ENCODE peak calls at places on chromosomes 13 and 19, in nine cellular contexts. K, D, A, S, Y, N, X, R and T are unnamed samples. For H3K36me3, the result is how much of the 10 kb centered on the place peaks cover.

GRCh38 chr13:101611491-101612475 is 159.3 kb downstream of the ITGBL1 start:
- DNase-seq in K (no peak), D (no peak), A (no peak), S (no peak), Y (no peak), N (no peak), X (no peak), R (no peak), T (no peak)

GRCh38 chr19:35136231-35136630 is 1.4 kb upstream of the LGI4 start:
- DNase-seq in K (no peak), D (no peak), A (no peak), S (no peak), Y (no peak), N (no peak), X (no peak), R (no peak), T (no peak)

GRCh38 chr13:94176576-94176975 is 302.9 kb downstream of the DCT start:
- DNase-seq in K (no peak), D (no peak), A (no peak), S (no peak), Y (no peak), N (no peak), X (no peak), R (no peak), T (no peak)

GRCh38 chr13:69243366-69243765 is 864.3 kb upstream of the ATXN8OS start:
- DNase-seq in K (no peak), D (no peak), A (no peak), S (no peak), Y (no peak), N (no peak), X (no peak), R (no peak), T (no peak)

GRCh38 chr19:10796653-10797052 is 39.4 kb downstream of the TMED1 start:
- DNase-seq in K (no peak), D (no peak), A (no peak), S (no peak), Y (peak), N (no peak), X (peak), R (no peak), T (no peak)

GRCh38 chr13:74886496-74886895 is 595.5 kb downstream of the TBC1D4 start:
- DNase-seq in K (no peak), D (no peak), A (no peak), S (no peak), Y (no peak), N (no peak), X (no peak), R (no peak), T (no peak)

GRCh38 chr19:5534787-5535586 is 32.8 kb downstream of the TINCR start:
- DNase-seq in K (peak), D (no peak), A (no peak), S (no peak), Y (no peak), N (no peak), X (peak), R (no peak), T (no peak)

GRCh38 chr13:51981355-51981754 is 29.9 kb downstream of the ATP7B start:
- DNase-seq in K (no peak), D (no peak), A (no peak), S (no peak), Y (no peak), N (no peak), X (peak), R (no peak), T (no peak)

GRCh38 chr13:110559429-110559943 is 2.0 kb downstream of the RAB20 start:
- DNase-seq in K (no peak), D (no peak), A (peak), S (peak), Y (peak), N (peak), X (no peak), R (no peak), T (peak)

GRCh38 chr13:87676254-87677042 is 5.3 kb downstream of the SLITRK5 start:
- DNase-seq in K (no peak), D (no peak), A (no peak), S (no peak), Y (peak), N (no peak), X (peak), R (no peak), T (no peak)

GRCh38 chr19:29143183-29143582 is 69.8 kb downstream of the UQCRFS1 start:
- DNase-seq in K (no peak), D (no peak), A (no peak), S (no peak), Y (no peak), N (no peak), X (no peak), R (no peak), T (no peak)

GRCh38 chr13:112606125-112607001 is 18.4 kb upstream of the TUBGCP3 start:
- DNase-seq in K (peak), D (no peak), A (peak), S (peak), Y (peak), N (peak), X (peak), R (peak), T (peak)

GRCh38 chr19:58571575-58571947 is 1.6 kb downstream of the MZF1 start:
- DNase-seq in K (no peak), D (no peak), A (peak), S (peak), Y (no peak), N (peak), X (no peak), R (no peak), T (no peak)

GRCh38 chr13:103104340-103104739 is 38.1 kb upstream of the SLC10A2 start:
- DNase-seq in K (no peak), D (no peak), A (no peak), S (no peak), Y (no peak), N (no peak), X (peak), R (no peak), T (no peak)

GRCh38 chr13:30928971-30929370 is 3.5 kb upstream of the TEX26 start:
- DNase-seq in K (no peak), D (no peak), A (no peak), S (no peak), Y (no peak), N (no peak), X (no peak), R (no peak), T (no peak)

GRCh38 chr13:37615271-37615670 is 16.7 kb upstream of the POSTN start:
- DNase-seq in K (no peak), D (no peak), A (no peak), S (no peak), Y (no peak), N (no peak), X (no peak), R (no peak), T (no peak)

GRCh38 chr13:60061737-60062136 is 102.0 kb downstream of the DIAPH3 start:
- DNase-seq in K (no peak), D (no peak), A (no peak), S (no peak), Y (no peak), N (no peak), X (peak), R (no peak), T (no peak)

GRCh38 chr19:14722127-14722526 is 32.3 kb downstream of the ZNF333 start:
- DNase-seq in K (no peak), D (no peak), A (no peak), S (no peak), Y (no peak), N (no peak), X (no peak), R (no peak), T (no peak)

GRCh38 chr13:87893982-87894527 is 222.9 kb downstream of the SLITRK5 start:
- DNase-seq in K (no peak), D (no peak), A (no peak), S (no peak), Y (no peak), N (no peak), X (no peak), R (no peak), T (no peak)

GRCh38 chr13:112990783-112991182 is 21.8 kb downstream of the MCF2L start:
- DNase-seq in K (no peak), D (no peak), A (peak), S (no peak), Y (peak), N (no peak), X (peak), R (no peak), T (peak)

GRCh38 chr13:53460776-53461175 is 432.2 kb downstream of the OLFM4 start:
- DNase-seq in K (no peak), D (no peak), A (no peak), S (no peak), Y (no peak), N (no peak), X (no peak), R (no peak), T (no peak)

GRCh38 chr19:2791876-2792275 is 6.6 kb downstream of the THOP1 start:
- DNase-seq in K (no peak), D (no peak), A (no peak), S (no peak), Y (no peak), N (no peak), X (no peak), R (no peak), T (no peak)

GRCh38 chr19:2791440-2791839 is 6.1 kb downstream of the THOP1 start:
- DNase-seq in K (no peak), D (no peak), A (no peak), S (no peak), Y (no peak), N (no peak), X (peak), R (no peak), T (no peak)

GRCh38 chr19:2795827-2796658 is 10.7 kb downstream of the THOP1 start:
- DNase-seq in K (no peak), D (no peak), A (no peak), S (no peak), Y (no peak), N (no peak), X (no peak), R (no peak), T (no peak)

GRCh38 chr19:2793126-2793525 is 7.8 kb downstream of the THOP1 start:
- DNase-seq in K (no peak), D (no peak), A (no peak), S (no peak), Y (no peak), N (no peak), X (no peak), R (no peak), T (no peak)

DNA sequence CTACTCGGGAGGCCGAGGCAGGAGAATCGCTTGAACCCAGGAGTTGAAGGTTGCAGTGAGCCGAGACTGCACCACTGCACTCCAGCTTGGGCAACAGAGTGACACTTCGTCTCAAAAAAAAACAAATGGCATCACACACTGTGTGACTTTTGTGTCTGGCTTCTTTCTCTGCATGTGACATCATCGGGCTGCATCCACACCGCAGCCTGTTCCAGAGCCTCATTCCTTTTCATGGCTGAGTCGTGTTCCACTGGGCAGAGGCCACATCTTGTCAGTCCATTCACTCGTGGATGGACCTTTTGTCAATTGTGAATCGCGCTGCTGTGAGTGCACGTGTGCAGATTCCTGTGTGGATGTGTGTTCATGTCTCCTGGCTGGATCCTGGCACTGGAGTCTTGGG is 8.3 kb downstream of the THOP1 start:
- DNase-seq in K (no peak), D (no peak), A (no peak), S (no peak), Y (no peak), N (no peak), X (no peak), R (no peak), T (no peak)
- TF ChIP-seq POLR2AphosphoS5 in K (no peak), D (no peak), A (no peak), S (no peak), Y (no peak), N (no peak), X (no peak), R (no peak), T (no peak)

GRCh38 chr13:39039033-39039432 is 777 bp downstream of the NHLRC3 start:
- DNase-seq in K (no peak), D (no peak), A (no peak), S (no peak), Y (no peak), N (no peak), X (no peak), R (no peak), T (no peak)
- H3K36me3 ChIP-seq in K (under half), D (under half), A (under half), S (under half), Y (under half), N (under half), X (under half), R (under half), T (under half)

DNA sequence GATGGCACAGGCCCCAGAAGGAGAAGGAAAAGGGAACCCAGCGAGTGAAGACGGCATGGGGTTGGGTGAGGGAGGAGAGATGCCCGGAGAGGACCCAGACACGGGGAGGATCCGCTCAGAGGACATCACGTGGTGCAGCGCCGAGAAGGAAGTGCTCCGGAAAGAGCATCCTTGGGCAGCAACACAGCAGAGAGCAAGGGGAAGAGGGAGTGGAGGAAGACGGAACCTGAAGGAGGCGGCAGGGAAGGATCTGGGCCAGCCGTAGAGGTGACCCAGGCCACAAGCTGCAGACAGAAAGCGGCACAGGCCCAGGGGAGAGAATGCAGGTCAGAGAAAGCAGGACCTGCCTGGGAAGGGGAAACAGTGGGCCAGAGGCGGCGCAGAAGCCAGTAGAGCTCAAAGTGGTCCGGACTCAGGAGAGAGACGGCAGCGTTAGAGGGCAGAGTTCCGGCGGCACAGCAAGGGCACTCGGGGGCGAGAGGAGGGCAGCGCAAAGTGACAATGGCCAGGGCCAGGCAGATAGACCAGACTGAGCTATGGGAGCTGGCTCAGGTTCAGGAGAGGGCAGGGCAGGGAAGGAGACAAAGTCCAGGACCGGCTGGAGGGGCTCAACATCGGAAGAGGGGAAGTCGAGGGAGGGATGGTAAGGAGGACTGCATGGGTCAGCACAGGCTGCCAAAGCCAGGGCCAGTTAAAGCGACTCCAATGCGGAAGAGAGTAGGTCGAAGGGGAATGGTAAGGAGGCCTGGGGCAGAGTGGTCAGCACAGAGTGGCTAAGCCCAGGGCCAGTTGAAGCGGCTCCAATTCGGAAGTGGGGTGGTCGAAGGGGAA is 990 bp downstream of the PPP1R12C start:
- DNase-seq in K (no peak), D (no peak), A (peak), S (peak), Y (peak), N (peak), X (peak), R (peak), T (peak)
- TF ChIP-seq POLR2AphosphoS5 in K (no peak), D (no peak), A (peak), S (peak), Y (peak), N (peak), X (no peak), R (peak), T (peak)

GRCh38 chr19:4030981-4031380 is 23.4 kb downstream of the PIAS4 start:
- DNase-seq in K (no peak), D (no peak), A (no peak), S (no peak), Y (peak), N (no peak), X (no peak), R (no peak), T (no peak)
- H3K36me3 ChIP-seq in K (under half), D (under half), A (under half), S (under half), Y (half or more), N (under half), X (under half), R (under half), T (half or more)

GRCh38 chr13:99406799-99407201 is 94.5 kb upstream of the TM9SF2 start:
- DNase-seq in K (no peak), D (no peak), A (no peak), S (no peak), Y (no peak), N (no peak), X (no peak), R (no peak), T (no peak)
- TF ChIP-seq POLR2AphosphoS5 in K (no peak), D (no peak), A (no peak), S (no peak), Y (no peak), N (peak), X (no peak), R (no peak), T (no peak)

DNA sequence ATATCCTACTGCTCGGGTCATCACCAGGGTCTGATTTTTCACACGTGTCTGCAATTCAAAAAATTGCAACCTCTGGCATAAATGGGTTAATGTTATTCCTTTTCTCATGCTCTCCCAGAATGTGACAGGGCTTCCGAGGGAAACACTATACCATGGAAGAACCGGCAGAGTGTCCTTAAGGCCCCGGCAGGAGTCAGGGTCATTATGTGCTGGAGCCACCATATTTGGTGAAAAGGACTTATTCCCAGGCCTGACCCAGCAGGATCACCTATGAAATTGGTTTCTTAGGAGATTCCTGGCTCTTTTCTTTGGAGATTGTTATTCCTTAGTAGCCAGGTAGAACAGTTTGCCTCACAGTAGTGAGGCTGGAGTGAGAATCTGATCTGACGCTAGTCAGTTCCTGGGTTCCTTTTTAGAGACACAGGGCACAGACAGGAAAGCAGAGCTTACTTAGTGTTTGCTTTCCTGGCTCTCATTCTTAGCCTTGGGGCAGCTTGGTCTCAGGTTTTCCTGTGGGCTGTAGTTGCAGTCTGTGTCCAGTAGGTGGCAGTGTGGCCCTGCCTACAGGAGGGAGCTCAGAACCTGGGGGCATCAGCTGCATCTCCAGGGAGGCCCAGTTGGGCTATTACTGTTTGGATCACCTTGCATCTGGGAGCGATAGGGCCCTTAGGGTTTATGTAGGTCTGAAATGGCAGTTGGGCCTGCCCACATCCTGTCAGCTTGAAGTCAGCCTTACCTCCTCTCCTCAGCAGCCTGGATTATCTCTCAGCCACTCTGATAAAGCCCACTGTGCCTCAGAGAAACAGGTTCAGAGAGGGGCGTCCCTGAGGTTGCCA is 12.4 kb downstream of the SNRNP70 start:
- DNase-seq in K (peak), D (no peak), A (peak), S (peak), Y (no peak), N (peak), X (peak), R (peak), T (peak)
- H3K36me3 ChIP-seq in K (half or more), D (half or more), A (under half), S (half or more), Y (half or more), N (half or more), X (under half), R (under half), T (half or more)

GRCh38 chr19:53192771-53193533 is at the start of gene ZNF665:
- DNase-seq in K (no peak), D (no peak), A (peak), S (peak), Y (peak), N (peak), X (peak), R (peak), T (peak)
- TF ChIP-seq POLR2AphosphoS5 in K (no peak), D (no peak), A (peak), S (peak), Y (peak), N (peak), X (peak), R (no peak), T (peak)

GRCh38 chr19:1363599-1363998 is 20.1 kb upstream of the NDUFS7 start:
- DNase-seq in K (no peak), D (no peak), A (no peak), S (no peak), Y (no peak), N (no peak), X (no peak), R (no peak), T (no peak)
- H3K36me3 ChIP-seq in K (under half), D (under half), A (under half), S (under half), Y (half or more), N (under half), X (under half), R (under half), T (half or more)

GRCh38 chr19:17086811-17087210 is 11.2 kb downstream of the MYO9B start:
- DNase-seq in K (no peak), D (no peak), A (no peak), S (no peak), Y (no peak), N (no peak), X (no peak), R (no peak), T (no peak)

GRCh38 chr19:17081672-17082630 is 6.4 kb downstream of the MYO9B start:
- DNase-seq in K (no peak), D (no peak), A (no peak), S (no peak), Y (peak), N (peak), X (no peak), R (no peak), T (no peak)

GRCh38 chr19:17088552-17088951 is 13.0 kb downstream of the MYO9B start:
- DNase-seq in K (no peak), D (no peak), A (no peak), S (no peak), Y (no peak), N (no peak), X (no peak), R (no peak), T (no peak)

GRCh38 chr19:17089238-17089637 is 13.7 kb downstream of the MYO9B start:
- DNase-seq in K (no peak), D (no peak), A (no peak), S (no peak), Y (no peak), N (no peak), X (no peak), R (no peak), T (no peak)

DNA sequence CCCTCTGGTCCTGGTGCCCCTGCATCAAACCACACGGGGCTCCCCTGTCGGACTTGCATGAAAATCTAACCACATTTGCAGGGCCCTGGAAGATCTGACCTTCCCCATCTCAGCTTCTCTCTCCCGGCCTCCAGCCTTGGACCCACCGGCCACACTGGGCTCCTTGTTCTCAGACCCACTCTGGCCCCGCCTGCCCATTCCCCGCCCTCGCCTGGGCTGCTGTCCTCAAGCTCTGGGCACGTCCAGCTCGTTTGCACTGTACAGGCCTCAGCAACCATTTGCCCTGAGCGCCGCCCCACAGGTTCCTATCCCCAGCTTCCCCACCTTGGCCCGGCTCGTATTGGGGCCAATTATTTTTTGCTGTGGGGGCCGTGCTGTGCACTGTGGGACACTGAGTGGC is 10.6 kb downstream of the MYO9B start:
- DNase-seq in K (no peak), D (no peak), A (no peak), S (no peak), Y (peak), N (no peak), X (no peak), R (no peak), T (no peak)
- TF ChIP-seq POLR2AphosphoS5 in K (no peak), D (no peak), A (no peak), S (no peak), Y (no peak), N (no peak), X (no peak), R (no peak), T (no peak)